ENCODE peak calls at places on chromosomes 5 and 9, in eight cellular contexts. V is sigmoid colon, X is neuronal stem cell, L is suprapubic skin, N is GM06990, D is stomach, Y is H7, J is psoas muscle. U is an unnamed sample.

GRCh38 chr9:123561055-123561454 is 205.1 kb downstream of the CRB2 start:
- DNase-seq in V (no peak), X (no peak), L (no peak), N (no peak), D (no peak), Y (peak; percentile 41), J (no peak), U (no peak)

GRCh38 chr5:74304536-74304935 is 336.0 kb downstream of the ENC1 start:
- DNase-seq in V (no peak), X (no peak), L (no peak), N (no peak), D (no peak), Y (no peak), J (no peak), U (no peak)

GRCh38 chr5:137856201-137856600 is 11.5 kb upstream of the MYOT start:
- DNase-seq in V (no peak), X (no peak), L (no peak), N (no peak), D (no peak), Y (no peak), J (no peak), U (no peak)

GRCh38 chr9:91786132-91786896 is 163.7 kb downstream of the ROR2 start:
- DNase-seq in V (peak; percentile 44), X (no peak), L (no peak), N (no peak), D (no peak), Y (no peak), J (no peak), U (no peak)

GRCh38 chr5:151128817-151129216 is 28.8 kb downstream of the ANXA6 start:
- DNase-seq in V (no peak), X (no peak), L (no peak), N (no peak), D (no peak), Y (no peak), J (no peak), U (no peak)

GRCh38 chr5:82388186-82388585 is 110.0 kb upstream of the RPS23 start:
- DNase-seq in V (no peak), X (no peak), L (no peak), N (no peak), D (no peak), Y (no peak), J (no peak), U (no peak)

GRCh38 chr5:68225188-68225910 is 9.8 kb downstream of the PIK3R1 start:
- DNase-seq in V (peak; percentile 90), X (no peak), L (peak; percentile 84), N (no peak), D (peak; percentile 69), Y (no peak), J (peak; percentile 79), U (peak; percentile 64)

GRCh38 chr9:136438548-136438908 is 1.1 kb downstream of the INPP5E start:
- DNase-seq in V (no peak), X (peak; percentile 17), L (no peak), N (peak; percentile 39), D (no peak), Y (peak; percentile 81), J (no peak), U (no peak)

GRCh38 chr9:89886281-89886700 is 281.5 kb downstream of the GADD45G start:
- DNase-seq in V (no peak), X (no peak), L (peak; percentile 26), N (no peak), D (peak; percentile 7), Y (no peak), J (no peak), U (no peak)

GRCh38 chr9:8955315-8955714 is 1155.7 kb upstream of the DMAC1 start:
- DNase-seq in V (no peak), X (no peak), L (no peak), N (no peak), D (no peak), Y (no peak), J (no peak), U (no peak)

GRCh38 chr5:140827704-140828401 is at the start of gene PCDHA6:
- DNase-seq in V (no peak), X (no peak), L (no peak), N (no peak), D (no peak), Y (no peak), J (no peak), U (no peak)

GRCh38 chr9:107243757-107244156 is 39.3 kb upstream of the RAD23B start:
- DNase-seq in V (no peak), X (no peak), L (no peak), N (no peak), D (peak; percentile 29), Y (no peak), J (no peak), U (peak; percentile 86)

GRCh38 chr9:108869092-108869725 is 7.1 kb downstream of the ACTL7A start:
- DNase-seq in V (no peak), X (no peak), L (no peak), N (no peak), D (no peak), Y (no peak), J (no peak), U (no peak)

GRCh38 chr5:141779642-141780041 is 97.6 kb upstream of the ARAP3 start:
- DNase-seq in V (peak; percentile 76), X (no peak), L (no peak), N (no peak), D (no peak), Y (peak; percentile 72), J (peak; percentile 61), U (no peak)

GRCh38 chr5:132876020-132876759 is 2.7 kb downstream of the LEAP2 start:
- DNase-seq in V (no peak), X (no peak), L (no peak), N (no peak), D (no peak), Y (no peak), J (no peak), U (no peak)

GRCh38 chr9:127497656-127498290 is 46.5 kb downstream of the LRSAM1 start:
- DNase-seq in V (no peak), X (no peak), L (peak; percentile 75), N (no peak), D (no peak), Y (no peak), J (no peak), U (no peak)

GRCh38 chr5:168346417-168346816 is 55.0 kb downstream of the WWC1 start:
- DNase-seq in V (no peak), X (no peak), L (no peak), N (no peak), D (peak; percentile 33), Y (peak; percentile 57), J (no peak), U (no peak)

GRCh38 chr5:89901983-89902382 is 507.6 kb downstream of the CETN3 start:
- DNase-seq in V (peak; percentile 87), X (no peak), L (no peak), N (no peak), D (no peak), Y (no peak), J (peak; percentile 15), U (no peak)

GRCh38 chr9:71929223-71929622 is 17.8 kb downstream of the C9orf85 start:
- DNase-seq in V (no peak), X (no peak), L (no peak), N (no peak), D (no peak), Y (no peak), J (no peak), U (no peak)

GRCh38 chr5:111278824-111279504 is 54.8 kb downstream of the CAMK4 start:
- DNase-seq in V (no peak), X (peak; percentile 63), L (no peak), N (peak; percentile 24), D (peak; percentile 68), Y (peak; percentile 77), J (peak; percentile 60), U (peak; percentile 84)

GRCh38 chr9:113293285-113293874 is 9.8 kb downstream of the RNF183 start:
- DNase-seq in V (no peak), X (no peak), L (no peak), N (no peak), D (no peak), Y (no peak), J (no peak), U (no peak)

GRCh38 chr9:113290052-113290607 is 13.0 kb downstream of the RNF183 start:
- DNase-seq in V (no peak), X (no peak), L (no peak), N (no peak), D (no peak), Y (no peak), J (no peak), U (no peak)

GRCh38 chr9:113289091-113289490 is 13.6 kb downstream of the PRPF4 start:
- DNase-seq in V (no peak), X (no peak), L (no peak), N (no peak), D (no peak), Y (no peak), J (no peak), U (no peak)
- H3K36me3 ChIP-seq in V (peaks cover 74% of the 10 kb centered on the region), X (peaks cover 96% of the 10 kb centered on the region), L (peaks cover 96% of the 10 kb centered on the region), N (peaks cover 28% of the 10 kb centered on the region), D (peaks cover 100% of the 10 kb centered on the region), Y (peaks cover 49% of the 10 kb centered on the region), J (peaks cover 99% of the 10 kb centered on the region), U (peaks cover 17% of the 10 kb centered on the region)

DNA sequence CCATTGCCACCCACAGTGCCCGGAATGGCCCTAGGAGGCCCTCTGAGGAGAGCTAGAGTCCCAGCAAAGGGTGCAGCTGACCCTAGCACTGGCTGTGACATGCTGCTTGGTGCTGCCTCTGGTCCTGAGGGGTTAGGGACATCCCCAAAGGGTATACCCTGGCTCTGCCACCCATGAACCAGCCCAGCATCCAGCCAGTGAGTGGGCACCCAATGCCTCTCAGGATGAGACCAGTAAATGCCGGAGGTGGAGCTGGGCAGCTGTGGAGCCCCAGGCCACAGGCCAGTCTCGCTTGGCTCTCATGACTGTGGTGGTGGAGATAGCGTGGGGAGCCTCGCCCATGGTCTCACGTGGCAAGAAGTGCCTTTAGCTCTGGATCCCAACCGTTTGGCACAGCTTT is 3.7 kb upstream of the CEL start:
- DNase-seq in V (no peak), X (no peak), L (no peak), N (no peak), D (no peak), Y (peak; percentile 45), J (no peak), U (no peak)
- H3K36me3 ChIP-seq in V (peaks cover 40% of the 10 kb centered on the region), X (peaks cover 58% of the 10 kb centered on the region), L (peaks cover 52% of the 10 kb centered on the region), N (peaks cover 30% of the 10 kb centered on the region), D (peaks cover 58% of the 10 kb centered on the region), Y (peaks cover 22% of the 10 kb centered on the region), J (peaks cover 53% of the 10 kb centered on the region), U (peaks cover 19% of the 10 kb centered on the region)

GRCh38 chr9:16594787-16595186 is 275.7 kb downstream of the BNC2 start:
- DNase-seq in V (no peak), X (no peak), L (no peak), N (no peak), D (no peak), Y (no peak), J (no peak), U (no peak)
- H3K36me3 ChIP-seq in V (no peaks in the 10 kb centered on the region), X (no peaks in the 10 kb centered on the region), L (no peaks in the 10 kb centered on the region), N (no peaks in the 10 kb centered on the region), D (no peaks in the 10 kb centered on the region), Y (no peaks in the 10 kb centered on the region), J (no peaks in the 10 kb centered on the region), U (no peaks in the 10 kb centered on the region)

GRCh38 chr5:101531031-101531430 is 627.9 kb upstream of the ST8SIA4 start:
- DNase-seq in V (no peak), X (no peak), L (no peak), N (no peak), D (no peak), Y (no peak), J (no peak), U (no peak)

GRCh38 chr5:101535626-101536025 is 632.5 kb upstream of the ST8SIA4 start:
- DNase-seq in V (no peak), X (no peak), L (no peak), N (no peak), D (no peak), Y (no peak), J (no peak), U (no peak)

GRCh38 chr5:101532430-101532829 is 629.3 kb upstream of the ST8SIA4 start:
- DNase-seq in V (no peak), X (no peak), L (no peak), N (no peak), D (no peak), Y (no peak), J (no peak), U (no peak)

GRCh38 chr5:101534486-101535110 is 631.5 kb upstream of the ST8SIA4 start:
- DNase-seq in V (no peak), X (no peak), L (no peak), N (no peak), D (no peak), Y (no peak), J (no peak), U (no peak)
- H3K36me3 ChIP-seq in V (no peaks in the 10 kb centered on the region), X (no peaks in the 10 kb centered on the region), L (no peaks in the 10 kb centered on the region), N (no peaks in the 10 kb centered on the region), D (no peaks in the 10 kb centered on the region), Y (no peaks in the 10 kb centered on the region), J (no peaks in the 10 kb centered on the region), U (no peaks in the 10 kb centered on the region)

U was measured in mucosa of descending colon.